ENCODE peak calls at places on chromosome 9, in ten cellular contexts. A is Panc1; F is AG04450; L is WERI-Rb-1; H is choroid plexus epithelial cell; K is prostate gland; P is CD8-positive, alpha-beta memory T cell; B is hepatocyte; J is SK-N-SH; E is foreskin fibroblast. R is an unnamed sample.

GRCh38 chr9:14308751-14309140 is 5.2 kb downstream of the NFIB start:
- DNase-seq in A (no peak), F (no peak), L (no peak), H (no peak), K (no peak), P (no peak), B (no peak), J (no peak), E (no peak), R (no peak)

GRCh38 chr9:128899566-128900322 is 17.8 kb downstream of the LRRC8A start:
- DNase-seq in A (no peak), F (no peak), L (no peak), H (no peak), K (no peak), P (no peak), B (no peak), J (no peak), E (peak; percentile 58), R (no peak)

GRCh38 chr9:137070906-137071275 is 534 bp upstream of the SAPCD2 start:
- DNase-seq in A (no peak), F (no peak), L (peak; percentile 73), H (no peak), K (no peak), P (no peak), B (no peak), J (peak; percentile 77), E (no peak), R (no peak)

GRCh38 chr9:111661802-111662491 is 542 bp downstream of the GNG10 start:
- DNase-seq in A (no peak), F (no peak), L (peak; percentile 53), H (peak; percentile 26), K (peak; percentile 8), P (peak; percentile 52), B (peak; percentile 58), J (peak; percentile 87), E (peak; percentile 77), R (no peak)

GRCh38 chr9:128061305-128061704 is 5.8 kb downstream of the NAIF1 start:
- DNase-seq in A (no peak), F (no peak), L (peak; percentile 42), H (no peak), K (no peak), P (no peak), B (no peak), J (no peak), E (no peak), R (no peak)

GRCh38 chr9:36991516-36992134 is 42.4 kb downstream of the PAX5 start:
- DNase-seq in A (peak; percentile 47), F (no peak), L (peak; percentile 61), H (peak; percentile 20), K (no peak), P (no peak), B (no peak), J (peak; percentile 71), E (no peak), R (no peak)

GRCh38 chr9:38629511-38629910 is 9.1 kb upstream of the ANKRD18A start:
- DNase-seq in A (no peak), F (no peak), L (no peak), H (no peak), K (no peak), P (no peak), B (no peak), J (no peak), E (no peak), R (no peak)

GRCh38 chr9:95280745-95281144 is 36.8 kb downstream of the FANCC start:
- DNase-seq in A (no peak), F (no peak), L (no peak), H (no peak), K (no peak), P (no peak), B (no peak), J (no peak), E (no peak), R (no peak)

GRCh38 chr9:4146293-4146692 is 153.6 kb downstream of the GLIS3 start:
- DNase-seq in A (no peak), F (no peak), L (no peak), H (no peak), K (no peak), P (no peak), B (no peak), J (no peak), E (no peak), R (no peak)

GRCh38 chr9:4143951-4144717 is 155.7 kb downstream of the GLIS3 start:
- DNase-seq in A (no peak), F (no peak), L (no peak), H (peak; percentile 48), K (no peak), P (no peak), B (peak; percentile 53), J (no peak), E (peak; percentile 74), R (no peak)

GRCh38 chr9:4147476-4148214 is 152.2 kb downstream of the GLIS3 start:
- DNase-seq in A (no peak), F (no peak), L (no peak), H (no peak), K (no peak), P (no peak), B (peak; percentile 28), J (no peak), E (no peak), R (no peak)

GRCh38 chr9:4144869-4145268 is 155.0 kb downstream of the GLIS3 start:
- DNase-seq in A (no peak), F (no peak), L (no peak), H (no peak), K (peak; percentile 22), P (no peak), B (no peak), J (no peak), E (peak; percentile 37), R (no peak)

DNA sequence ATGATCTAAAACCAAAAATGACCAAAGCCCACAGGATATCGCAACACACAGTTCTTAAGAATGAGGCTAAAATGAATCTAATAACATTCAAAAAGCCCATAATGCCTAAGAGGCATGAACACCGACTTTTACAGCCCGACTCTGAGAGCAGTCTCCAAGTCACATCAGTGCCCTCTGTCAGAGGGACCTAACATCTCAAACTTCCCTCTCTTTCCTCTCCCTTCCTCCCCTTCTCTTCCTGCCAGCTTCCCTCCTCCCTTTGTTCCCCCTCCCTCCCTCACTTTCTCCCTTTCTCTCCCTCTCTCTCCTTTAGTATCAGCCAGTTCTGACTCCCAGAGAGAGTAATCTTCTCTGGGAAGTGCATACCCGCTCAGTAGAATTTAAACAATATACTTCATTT is 154.4 kb downstream of the GLIS3 start:
- DNase-seq in A (no peak), F (no peak), L (no peak), H (no peak), K (no peak), P (no peak), B (no peak), J (no peak), E (no peak), R (no peak)
- H3K4me3 ChIP-seq in A (no peak overlapping the region), F (no peak overlapping the region), L (no peak overlapping the region), H (no peak overlapping the region), K (no peak overlapping the region), P (no peak overlapping the region), B (no peak overlapping the region), J (no peak overlapping the region), E (no peak overlapping the region), R (no peak overlapping the region)

GRCh38 chr9:98451576-98451975 is 196.1 kb upstream of the TBC1D2 start:
- DNase-seq in A (no peak), F (no peak), L (no peak), H (no peak), K (no peak), P (no peak), B (no peak), J (no peak), E (no peak), R (no peak)

GRCh38 chr9:98455256-98455956 is 200.0 kb upstream of the TBC1D2 start:
- DNase-seq in A (no peak), F (no peak), L (no peak), H (no peak), K (no peak), P (no peak), B (no peak), J (no peak), E (no peak), R (no peak)

GRCh38 chr9:98450486-98450885 is 195.0 kb upstream of the TBC1D2 start:
- DNase-seq in A (no peak), F (no peak), L (no peak), H (peak; percentile 3), K (no peak), P (no peak), B (no peak), J (no peak), E (peak; percentile 24), R (no peak)

GRCh38 chr9:98455957-98456621 is 200.6 kb upstream of the TBC1D2 start:
- DNase-seq in A (no peak), F (peak; percentile 21), L (no peak), H (peak; percentile 50), K (no peak), P (no peak), B (peak; percentile 26), J (no peak), E (peak; percentile 55), R (no peak)

GRCh38 chr9:98453589-98454311 is 198.3 kb upstream of the TBC1D2 start:
- DNase-seq in A (no peak), F (no peak), L (no peak), H (peak; percentile 16), K (no peak), P (no peak), B (no peak), J (peak; percentile 45), E (peak; percentile 10), R (no peak)
- H3K4me3 ChIP-seq in A (no peak overlapping the region), F (no peak overlapping the region), L (no peak overlapping the region), H (no peak overlapping the region), K (no peak overlapping the region), P (no peak overlapping the region), B (no peak overlapping the region), J (no peak overlapping the region), E (no peak overlapping the region), R (no peak overlapping the region)

GRCh38 chr9:129999123-129999510 is 43.9 kb downstream of the FNBP1 start:
- DNase-seq in A (no peak), F (no peak), L (no peak), H (no peak), K (no peak), P (no peak), B (no peak), J (no peak), E (peak; percentile 59), R (no peak)

GRCh38 chr9:129994947-129995346 is 48.0 kb downstream of the FNBP1 start:
- DNase-seq in A (no peak), F (no peak), L (no peak), H (peak; percentile 44), K (no peak), P (no peak), B (no peak), J (no peak), E (peak; percentile 17), R (no peak)

GRCh38 chr9:129998491-129999122 is 44.4 kb downstream of the FNBP1 start:
- DNase-seq in A (no peak), F (no peak), L (no peak), H (no peak), K (no peak), P (no peak), B (no peak), J (peak; percentile 49), E (no peak), R (no peak)

GRCh38 chr9:129995409-129996160 is 47.4 kb downstream of the FNBP1 start:
- DNase-seq in A (peak; percentile 62), F (no peak), L (no peak), H (no peak), K (no peak), P (no peak), B (no peak), J (no peak), E (peak; percentile 75), R (no peak)

DNA sequence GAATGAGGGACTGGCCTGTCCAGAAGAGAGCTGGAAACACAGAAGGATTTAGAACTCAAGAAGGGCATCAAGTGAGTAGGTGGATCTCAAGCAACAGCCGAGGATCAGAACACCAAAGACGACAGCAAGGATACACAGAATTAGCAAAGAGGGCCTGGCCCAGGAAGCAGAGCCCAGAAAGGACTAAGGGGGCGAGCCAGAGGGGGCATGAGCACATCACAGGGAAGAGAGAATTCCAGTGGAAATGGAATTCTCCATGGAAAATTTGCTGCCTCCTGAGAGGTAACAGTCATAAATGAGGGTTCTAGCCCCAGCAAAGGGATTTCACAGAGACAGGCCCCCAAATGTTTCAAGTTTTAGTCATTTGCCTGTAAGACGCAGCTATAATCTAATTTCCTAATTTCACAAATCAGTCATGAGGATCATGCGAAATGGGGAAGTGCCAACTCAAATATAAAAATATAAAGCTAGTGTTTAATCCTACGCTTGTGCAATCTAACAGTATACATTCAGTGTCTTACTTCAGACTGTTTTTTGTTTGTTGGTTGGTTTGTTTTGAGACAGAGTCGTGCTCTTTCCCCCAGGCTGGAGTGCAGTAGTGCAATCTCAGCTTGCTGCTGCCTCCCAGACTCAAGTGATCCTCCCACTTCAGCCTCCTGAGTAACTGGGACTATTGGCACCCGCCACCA is 46.7 kb downstream of the FNBP1 start:
- DNase-seq in A (no peak), F (no peak), L (no peak), H (no peak), K (no peak), P (no peak), B (no peak), J (no peak), E (peak; percentile 27), R (no peak)
- H3K4me3 ChIP-seq in A (no peak overlapping the region), F (no peak overlapping the region), L (no peak overlapping the region), H (no peak overlapping the region), K (no peak overlapping the region), P (no peak overlapping the region), B (no peak overlapping the region), J (no peak overlapping the region), E (no peak overlapping the region), R (no peak overlapping the region)

GRCh38 chr9:107547772-107548297 is 58.3 kb upstream of the KLF4 start:
- DNase-seq in A (no peak), F (no peak), L (no peak), H (no peak), K (no peak), P (no peak), B (no peak), J (no peak), E (peak; percentile 54), R (no peak)
- H3K4me3 ChIP-seq in A (no peak overlapping the region), F (no peak overlapping the region), L (no peak overlapping the region), H (no peak overlapping the region), K (no peak overlapping the region), P (no peak overlapping the region), B (no peak overlapping the region), J (no peak overlapping the region), E (no peak overlapping the region), R (no peak overlapping the region)